ENCODE peak calls at places on chromosomes 4 and X, in eight cellular contexts. V is Calu3; L is transverse colon; C is coronary artery; Z is heart right ventricle; W is brain microvascular endothelial cell; I is MM.1S; O is CD8-positive, alpha-beta T cell. N is an unnamed sample.
A peak's percentile ranks its signal among the peaks of the same experiment; 100 is the strongest.

GRCh38 chr4:128916832-128917231 is 107.3 kb downstream of the JADE1 start:
- DNase-seq in L (peak; percentile 10), V (no peak), Z (peak; percentile 14), C (no peak), I (no peak), W (no peak), O (no peak), N (peak; percentile 57)

GRCh38 chr4:119321921-119322687 is at the start of gene FABP2:
- DNase-seq in C (no peak), L (no peak), W (no peak), O (no peak), I (no peak), Z (no peak), V (no peak), N (no peak)

GRCh38 chrX:69906447-69906846 is 143.3 kb downstream of the AWAT2 start:
- DNase-seq in O (no peak), I (no peak), Z (no peak), C (no peak), L (no peak), V (no peak), W (no peak), N (no peak)

GRCh38 chrX:128781506-128781905 is 729.3 kb upstream of the ACTRT1 start:
- DNase-seq in Z (peak; percentile 3), I (peak; percentile 43), O (no peak), V (peak; percentile 19), W (no peak), L (peak; percentile 48), C (no peak), N (no peak)

GRCh38 chr4:86924805-86925204 is 10.0 kb upstream of the AFF1 start:
- DNase-seq in W (peak; percentile 50), Z (no peak), O (no peak), L (no peak), I (no peak), V (no peak), C (no peak), N (no peak)

GRCh38 chr4:153257151-153257620 is 52.9 kb downstream of the TRIM2 start:
- DNase-seq in Z (no peak), W (peak; percentile 83), I (no peak), L (no peak), C (no peak), V (no peak), O (no peak), N (no peak)

GRCh38 chrX:132375941-132376340 is 112.9 kb downstream of the MBNL3 start:
- DNase-seq in L (no peak), C (no peak), I (peak; percentile 11), Z (no peak), W (no peak), O (no peak), V (no peak), N (no peak)

GRCh38 chr4:114642173-114642780 is 43.7 kb downstream of the UGT8 start:
- DNase-seq in I (no peak), C (no peak), W (no peak), V (no peak), Z (no peak), L (no peak), O (no peak), N (no peak)

GRCh38 chr4:141021397-141022194 is 111.7 kb downstream of the RNF150 start:
- DNase-seq in Z (no peak), I (no peak), V (no peak), W (no peak), C (no peak), O (no peak), L (no peak), N (no peak)

GRCh38 chrX:129574214-129574613 is 34.2 kb downstream of the OCRL start:
- DNase-seq in O (no peak), V (no peak), L (no peak), I (no peak), Z (no peak), C (no peak), W (no peak), N (no peak)

GRCh38 chr4:177692907-177693306 is 250.7 kb upstream of the AGA start:
- DNase-seq in I (no peak), Z (no peak), O (no peak), W (no peak), C (no peak), V (no peak), L (no peak), N (no peak)

GRCh38 chr4:52106701-52107100 is 55.6 kb downstream of the SPATA18 start:
- DNase-seq in L (no peak), W (no peak), O (no peak), C (no peak), V (no peak), Z (no peak), I (no peak), N (no peak)

GRCh38 chrX:81348388-81348787 is 146.5 kb downstream of the SH3BGRL start:
- DNase-seq in L (no peak), V (no peak), Z (no peak), C (no peak), O (no peak), W (no peak), I (no peak), N (no peak)

GRCh38 chrX:130109429-130110378 is 593 bp downstream of the ELF4 start:
- DNase-seq in C (no peak), W (no peak), I (no peak), V (peak; percentile 30), Z (no peak), L (no peak), O (no peak), N (no peak)

GRCh38 chr4:141329174-141329569 is 108.5 kb downstream of the ZNF330 start:
- DNase-seq in W (no peak), C (no peak), O (no peak), Z (no peak), I (no peak), V (no peak), L (no peak), N (no peak)

GRCh38 chr4:127618427-127618826 is 14.3 kb upstream of the INTU start:
- DNase-seq in I (no peak), O (no peak), V (no peak), C (no peak), L (no peak), Z (no peak), W (no peak), N (no peak)

GRCh38 chr4:127622621-127622922 is 10.2 kb upstream of the INTU start:
- DNase-seq in O (no peak), L (no peak), V (peak; percentile 74), C (no peak), Z (no peak), W (no peak), I (no peak), N (no peak)

GRCh38 chr4:127624176-127624575 is 8.6 kb upstream of the INTU start:
- DNase-seq in O (no peak), L (no peak), Z (no peak), I (no peak), V (no peak), W (no peak), C (no peak), N (no peak)

GRCh38 chr4:127623755-127624087 is 9.0 kb upstream of the INTU start:
- DNase-seq in C (no peak), Z (no peak), L (no peak), I (no peak), W (peak; percentile 37), V (no peak), O (no peak), N (no peak)

DNA sequence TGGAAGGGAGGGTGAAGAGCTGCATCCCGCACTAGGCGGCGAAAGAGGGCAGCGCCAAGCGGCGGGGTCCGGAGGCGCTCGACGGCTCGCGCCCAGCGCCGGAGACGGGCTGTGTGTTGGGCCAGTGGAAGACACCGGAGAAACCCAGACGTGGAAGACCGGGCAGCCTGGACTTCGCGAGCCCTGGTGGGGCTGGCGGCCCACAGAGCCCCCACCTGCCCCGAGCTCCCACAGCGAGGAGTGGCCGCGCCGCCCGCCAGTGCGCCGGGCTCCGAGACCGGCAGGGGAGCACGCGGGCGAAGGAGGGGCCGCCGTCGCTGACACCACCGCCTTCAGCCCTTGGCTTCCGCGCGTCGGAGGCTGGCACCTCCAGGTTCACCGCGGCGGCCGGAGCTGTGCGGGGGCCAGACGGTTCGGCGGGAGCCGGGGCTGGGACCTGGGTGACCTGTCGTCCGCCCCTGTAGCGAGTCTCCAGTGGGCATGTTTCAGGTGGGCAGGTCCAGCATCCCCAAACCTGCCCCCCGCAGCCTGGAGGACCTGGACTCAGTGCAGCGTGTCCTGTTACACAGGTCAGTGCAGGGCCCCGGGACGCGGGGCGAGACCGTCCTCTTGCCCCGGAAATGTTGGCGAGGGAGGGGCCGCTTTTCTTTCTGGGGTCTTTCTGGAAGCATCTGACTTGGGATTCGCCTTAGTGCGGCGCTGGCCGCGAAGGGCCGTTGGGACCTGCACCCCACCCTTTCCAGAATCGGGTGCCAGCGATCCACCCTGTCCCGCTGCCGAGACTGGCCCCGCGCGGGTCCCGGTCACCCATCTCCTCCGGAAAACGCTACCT is 9.6 kb upstream of the INTU start:
- DNase-seq in I (no peak), L (peak; percentile 13), Z (no peak), O (no peak), C (no peak), V (no peak), W (peak; percentile 29), N (no peak)
- TF ChIP-seq CTCF in I (no peak), L (no peak), Z (peak; percentile 17), O (no peak), C (no peak), V (no peak), W (peak; percentile 60), N (no peak)

GRCh38 chrX:103158317-103158621 is 56.6 kb upstream of the BEX4 start:
- DNase-seq in W (no peak), L (no peak), Z (no peak), V (no peak), O (no peak), C (no peak), I (no peak), N (no peak)
- TF ChIP-seq CTCF in W (no peak), L (no peak), Z (no peak), V (peak; percentile 0), O (no peak), C (no peak), I (no peak), N (no peak)

DNA sequence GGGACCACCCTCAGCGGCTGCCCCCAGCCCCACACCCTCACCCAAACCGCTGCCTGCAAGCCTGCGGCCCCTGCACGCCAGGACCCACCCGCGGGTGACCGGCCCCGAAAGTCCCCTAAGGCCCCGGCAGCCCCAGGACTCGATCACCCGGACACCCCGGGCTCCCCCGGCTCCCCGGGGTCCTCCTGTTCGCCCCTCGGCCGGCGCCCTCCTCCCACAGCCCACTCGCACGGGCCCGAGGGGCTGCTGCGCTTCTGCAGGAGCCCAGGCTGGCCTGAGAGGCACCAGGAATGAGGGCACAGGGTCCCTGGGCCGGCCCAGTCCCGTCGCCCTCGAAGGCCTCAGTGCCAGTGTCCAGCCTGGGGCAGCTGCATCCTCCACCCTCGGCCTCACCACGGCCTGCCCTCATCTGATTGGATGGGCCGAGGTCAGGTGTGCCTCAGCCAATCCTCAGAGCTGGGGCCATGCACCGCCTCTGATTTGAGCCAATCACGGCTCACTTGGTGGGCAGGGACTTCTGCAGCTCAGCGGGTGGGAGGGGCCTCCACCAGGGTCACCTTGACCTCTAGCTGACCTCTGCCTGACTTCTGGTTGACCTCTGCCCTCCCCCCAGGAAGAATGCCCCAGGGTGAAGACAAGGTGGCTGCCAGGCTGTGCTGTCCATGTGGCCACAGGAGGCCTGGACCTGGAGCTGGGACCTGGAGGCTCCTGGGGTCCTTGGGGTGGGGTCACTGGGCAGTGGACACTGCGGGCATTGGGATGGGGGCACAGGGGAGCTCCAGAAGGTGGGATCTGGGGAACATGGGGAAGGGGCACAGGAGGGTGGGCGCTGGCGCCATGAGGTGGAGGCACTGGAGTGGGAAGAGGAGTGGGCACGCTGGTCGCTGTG is 97.6 kb upstream of the NKX1-1 start:
- DNase-seq in V (no peak), I (no peak), Z (no peak), L (peak; percentile 4), O (peak; percentile 20), C (peak; percentile 54), W (no peak), N (no peak)
- TF ChIP-seq CTCF in V (no peak), I (no peak), Z (no peak), L (no peak), O (no peak), C (no peak), W (no peak), N (no peak)

GRCh38 chr4:98199247-98199646 is 56.0 kb upstream of the STPG2 start:
- DNase-seq in C (no peak), I (no peak), O (no peak), Z (peak; percentile 9), L (no peak), V (no peak), W (no peak), N (no peak)
- TF ChIP-seq CTCF in C (no peak), I (no peak), O (no peak), Z (no peak), L (no peak), V (no peak), W (peak; percentile 9), N (no peak)